ENCODE peak calls at places on chromosomes 7 and 10, in eight cellular contexts. Z is CD8-positive, alpha-beta T cell; C is PC-3; P is cardiac fibroblast; Q is OCI-LY7; T is Peyer's patch; M is kidney epithelial cell; S is GM12865. B is an unnamed sample.

GRCh38 chr10:122055252-122055651 is 66.3 kb downstream of the TACC2 start:
- DNase-seq in Z (no peak), C (no peak), P (no peak), Q (no peak), T (no peak), M (no peak), S (no peak), B (no peak)

GRCh38 chr7:77426521-77427051 is 10.4 kb upstream of the GSAP start:
- DNase-seq in Z (no peak), C (peak), P (peak), Q (no peak), T (no peak), M (no peak), S (no peak), B (peak)

GRCh38 chr7:106425017-106425719 is 140.4 kb upstream of the NAMPT start:
- DNase-seq in Z (no peak), C (peak), P (peak), Q (no peak), T (no peak), M (peak), S (peak), B (peak)

GRCh38 chr7:137656227-137656849 is 190.4 kb downstream of the DGKI start:
- DNase-seq in Z (peak), C (peak), P (peak), Q (peak), T (peak), M (peak), S (peak), B (peak)

GRCh38 chr10:11493646-11494045 is 117.8 kb downstream of the USP6NL start:
- DNase-seq in Z (no peak), C (no peak), P (no peak), Q (no peak), T (no peak), M (no peak), S (no peak), B (no peak)

GRCh38 chr7:33108591-33108930 is 643 bp downstream of the RP9 start:
- DNase-seq in Z (peak), C (no peak), P (no peak), Q (peak), T (no peak), M (no peak), S (peak), B (peak)

GRCh38 chr10:101892782-101893391 is 49.3 kb upstream of the KCNIP2 start:
- DNase-seq in Z (no peak), C (no peak), P (no peak), Q (no peak), T (no peak), M (no peak), S (no peak), B (peak)

GRCh38 chr10:61655335-61655851 is 7.3 kb upstream of the CABCOCO1 start:
- DNase-seq in Z (no peak), C (no peak), P (peak), Q (no peak), T (no peak), M (no peak), S (no peak), B (peak)

GRCh38 chr10:23522345-23522744 is 83.5 kb downstream of the OTUD1 start:
- DNase-seq in Z (no peak), C (peak), P (peak), Q (no peak), T (no peak), M (peak), S (no peak), B (no peak)

GRCh38 chr7:10973942-10974716 is 457 bp downstream of the PHF14 start:
- DNase-seq in Z (no peak), C (peak), P (peak), Q (peak), T (no peak), M (no peak), S (peak), B (peak)

GRCh38 chr10:61284222-61284890 is 168.8 kb downstream of the TMEM26 start:
- DNase-seq in Z (no peak), C (peak), P (peak), Q (peak), T (no peak), M (no peak), S (peak), B (peak)

GRCh38 chr10:18683427-18683826 is 24.2 kb downstream of the ARL5B start:
- DNase-seq in Z (no peak), C (peak), P (peak), Q (no peak), T (no peak), M (no peak), S (no peak), B (peak)

GRCh38 chr10:100983868-100984669 is 3.2 kb downstream of the MRPL43 start:
- DNase-seq in Z (no peak), C (no peak), P (no peak), Q (no peak), T (peak), M (no peak), S (no peak), B (no peak)

GRCh38 chr7:102220929-102221850 is 65.5 kb upstream of the SH2B2 start:
- DNase-seq in Z (no peak), C (peak), P (peak), Q (no peak), T (no peak), M (peak), S (no peak), B (peak)
- H3K4me3 ChIP-seq in Z (no peak), C (peak), P (no peak), Q (no peak), T (no peak), M (no peak), S (no peak), B (no peak)

GRCh38 chr7:117009705-117010361 is 56.5 kb downstream of the ST7 start:
- DNase-seq in Z (no peak), C (no peak), P (no peak), Q (no peak), T (no peak), M (no peak), S (peak), B (no peak)
- TF ChIP-seq CTCF in Z (no peak), C (no peak), P (no peak), Q (no peak), T (no peak), M (no peak), S (no peak), B (no peak)

DNA sequence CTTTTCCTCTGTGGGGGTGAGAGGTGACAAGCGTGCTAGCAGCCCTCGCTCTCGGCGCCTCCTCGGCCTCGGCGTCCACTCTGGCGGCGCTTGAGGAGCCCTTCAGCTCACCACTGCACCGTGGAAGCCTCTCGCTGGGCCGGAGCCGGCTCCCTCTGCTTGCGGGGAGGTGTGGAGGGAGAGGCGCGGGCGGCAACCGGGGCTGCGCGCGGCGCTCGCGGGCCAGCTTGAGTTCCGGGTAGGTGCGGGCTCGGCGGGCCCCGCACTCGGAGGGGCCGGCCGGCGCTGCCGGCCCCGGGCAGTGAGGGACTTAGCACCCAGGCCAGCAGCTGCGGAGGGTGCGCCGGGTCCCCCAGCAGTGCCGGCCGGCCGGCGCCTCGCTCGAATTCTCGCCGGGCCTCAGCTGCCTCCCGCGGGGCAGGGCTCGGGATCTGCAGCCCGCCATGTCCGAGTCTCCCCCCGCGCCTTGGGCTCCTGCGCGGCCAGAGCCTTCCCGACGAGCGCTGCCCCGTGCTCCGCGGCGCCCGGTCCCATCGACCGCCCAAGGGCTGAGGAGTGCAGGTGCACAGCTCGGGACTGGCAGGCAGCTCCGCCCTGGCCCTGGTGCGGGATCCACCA is 352.8 kb upstream of the PODXL start:
- DNase-seq in Z (no peak), C (no peak), P (no peak), Q (no peak), T (peak), M (no peak), S (no peak), B (no peak)
- H3K4me3 ChIP-seq in Z (no peak), C (no peak), P (no peak), Q (no peak), T (peak), M (peak), S (no peak), B (peak)

GRCh38 chr7:112505495-112505894 is 24.7 kb downstream of the LSMEM1 start:
- DNase-seq in Z (no peak), C (no peak), P (no peak), Q (no peak), T (no peak), M (no peak), S (no peak), B (no peak)
- TF ChIP-seq CTCF in Z (no peak), C (no peak), P (no peak), Q (no peak), T (no peak), M (no peak), S (no peak), B (no peak)